ENCODE peak calls at places on chromosomes 13 and 19, in ten cellular contexts. Y, H, C, Q, S, P, D, L, V and M are unnamed samples.

GRCh38 chr13:112124100-112124499 is 57.2 kb downstream of the SOX1 start:
- DNase-seq in Y (no peak), H (no peak), C (no peak), Q (no peak), S (no peak), P (no peak), D (no peak), L (no peak), V (no peak), M (no peak)

GRCh38 chr13:98775844-98776598 is 23.5 kb upstream of the SLC15A1 start:
- DNase-seq in Y (no peak), H (no peak), C (no peak), Q (no peak), S (no peak), P (peak; percentile 80), D (no peak), L (no peak), V (no peak), M (no peak)

GRCh38 chr19:5354403-5354802 is 13.8 kb upstream of the PTPRS start:
- DNase-seq in Y (no peak), H (no peak), C (no peak), Q (no peak), S (no peak), P (peak; percentile 33), D (no peak), L (no peak), V (no peak), M (no peak)

GRCh38 chr19:38742906-38743305 is 1.4 kb downstream of the CAPN12 start:
- DNase-seq in Y (no peak), H (no peak), C (no peak), Q (no peak), S (no peak), P (no peak), D (no peak), L (no peak), V (no peak), M (no peak)

GRCh38 chr13:109273326-109273751 is 513.0 kb downstream of the IRS2 start:
- DNase-seq in Y (no peak), H (no peak), C (no peak), Q (no peak), S (no peak), P (peak; percentile 61), D (no peak), L (no peak), V (no peak), M (no peak)

GRCh38 chr19:40234429-40235237 is 8.1 kb upstream of the CCNP start:
- DNase-seq in Y (no peak), H (no peak), C (no peak), Q (no peak), S (no peak), P (no peak), D (no peak), L (no peak), V (no peak), M (peak; percentile 30)

GRCh38 chr19:50387176-50387867 is 3.2 kb downstream of the POLD1 start:
- DNase-seq in Y (no peak), H (no peak), C (no peak), Q (no peak), S (peak; percentile 37), P (peak; percentile 72), D (no peak), L (no peak), V (no peak), M (peak; percentile 23)

GRCh38 chr13:94595006-94595942 is 678 bp downstream of the TGDS start:
- DNase-seq in Y (peak; percentile 28), H (peak; percentile 36), C (no peak), Q (no peak), S (peak; percentile 24), P (peak; percentile 71), D (no peak), L (peak; percentile 37), V (no peak), M (peak; percentile 47)

GRCh38 chr13:28031220-28031903 is 42.9 kb upstream of the URAD start:
- DNase-seq in Y (peak; percentile 13), H (no peak), C (peak; percentile 33), Q (no peak), S (peak; percentile 63), P (no peak), D (peak; percentile 23), L (no peak), V (no peak), M (peak; percentile 20)

GRCh38 chr13:47287291-47287751 is 390.5 kb upstream of the HTR2A start:
- DNase-seq in Y (no peak), H (no peak), C (no peak), Q (no peak), S (no peak), P (peak; percentile 60), D (no peak), L (no peak), V (no peak), M (no peak)

GRCh38 chr19:14166448-14166847 is 30.1 kb upstream of the ASF1B start:
- DNase-seq in Y (no peak), H (no peak), C (no peak), Q (no peak), S (no peak), P (no peak), D (no peak), L (peak; percentile 34), V (no peak), M (no peak)

GRCh38 chr19:35341565-35342225 is 6.0 kb upstream of the FFAR1 start:
- DNase-seq in Y (no peak), H (no peak), C (no peak), Q (no peak), S (no peak), P (no peak), D (no peak), L (no peak), V (no peak), M (peak; percentile 45)

GRCh38 chr13:103716689-103717088 is 650.5 kb upstream of the SLC10A2 start:
- DNase-seq in Y (no peak), H (no peak), C (no peak), Q (no peak), S (no peak), P (no peak), D (no peak), L (no peak), V (no peak), M (no peak)

GRCh38 chr13:87355451-87355850 is 315.7 kb upstream of the SLITRK5 start:
- DNase-seq in Y (no peak), H (no peak), C (no peak), Q (no peak), S (no peak), P (peak; percentile 1), D (no peak), L (no peak), V (no peak), M (no peak)

GRCh38 chr19:45800009-45800553 is 7.4 kb upstream of the DMWD start:
- DNase-seq in Y (no peak), H (no peak), C (no peak), Q (no peak), S (no peak), P (peak; percentile 76), D (no peak), L (no peak), V (no peak), M (peak; percentile 66)

GRCh38 chr19:11265177-11265784 is 3.0 kb upstream of the DOCK6 start:
- DNase-seq in Y (no peak), H (no peak), C (no peak), Q (no peak), S (no peak), P (no peak), D (no peak), L (no peak), V (no peak), M (no peak)

GRCh38 chr19:44626067-44626624 is 12.8 kb downstream of the IGSF23 start:
- DNase-seq in Y (peak; percentile 74), H (no peak), C (peak; percentile 54), Q (no peak), S (no peak), P (peak; percentile 96), D (no peak), L (no peak), V (no peak), M (no peak)

GRCh38 chr13:99174533-99175100 is 26.0 kb upstream of the UBAC2 start:
- DNase-seq in Y (no peak), H (no peak), C (no peak), Q (no peak), S (no peak), P (peak; percentile 24), D (no peak), L (no peak), V (no peak), M (no peak)

GRCh38 chr13:41061914-41062837 is 867 bp downstream of the WBP4 start:
- DNase-seq in Y (no peak), H (no peak), C (no peak), Q (no peak), S (no peak), P (peak; percentile 87), D (no peak), L (peak; percentile 13), V (no peak), M (no peak)

GRCh38 chr13:78596701-78597550 is 6.4 kb downstream of the POU4F1 start:
- DNase-seq in Y (no peak), H (no peak), C (no peak), Q (no peak), S (no peak), P (no peak), D (no peak), L (no peak), V (no peak), M (no peak)
- H3K4me3 ChIP-seq in Y (no peak overlapping the region), H (no peak overlapping the region), C (no peak overlapping the region), Q (peak overlapping the region; percentile 33), S (no peak overlapping the region), P (no peak overlapping the region), D (peak overlapping the region; percentile 54), L (no peak overlapping the region), V (no peak overlapping the region), M (no peak overlapping the region)

GRCh38 chr19:7861619-7862412 is 12.4 kb downstream of the PRR36 start:
- DNase-seq in Y (no peak), H (no peak), C (no peak), Q (no peak), S (no peak), P (no peak), D (no peak), L (no peak), V (no peak), M (peak; percentile 55)
- H3K27me3 ChIP-seq in Y (no peaks in the 10 kb centered on the region), H (no peaks in the 10 kb centered on the region), C (no peaks in the 10 kb centered on the region), Q (no peaks in the 10 kb centered on the region), S (peaks cover 6% of the 10 kb centered on the region), P (no peaks in the 10 kb centered on the region), D (peaks cover 45% of the 10 kb centered on the region), L (peaks cover 12% of the 10 kb centered on the region), V (peaks cover 97% of the 10 kb centered on the region), M (no peaks in the 10 kb centered on the region)

DNA sequence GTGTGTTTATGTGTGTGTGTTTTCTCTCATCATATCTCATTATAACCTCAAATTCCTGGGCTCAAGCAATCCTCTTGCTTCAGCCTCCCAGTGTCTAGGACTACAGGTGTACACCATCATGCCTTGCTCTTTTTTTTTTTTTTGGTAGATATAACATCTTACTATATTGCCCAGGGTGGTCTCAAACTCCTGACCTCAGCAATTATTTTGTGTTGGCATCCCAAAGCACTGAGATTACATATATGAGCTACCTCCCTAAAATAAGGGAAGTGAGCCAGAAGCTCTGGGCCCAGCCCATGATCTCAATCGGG is 448 bp upstream of the ZNF543 start:
- DNase-seq in Y (no peak), H (no peak), C (no peak), Q (no peak), S (no peak), P (no peak), D (no peak), L (no peak), V (no peak), M (no peak)
- H3K27ac ChIP-seq in Y (peak overlapping the region; percentile 85), H (peak overlapping the region; percentile 78), C (peak overlapping the region; percentile 74), Q (peak overlapping the region; percentile 72), S (peak overlapping the region; percentile 92), P (peak overlapping the region; percentile 67), D (peak overlapping the region; percentile 93), L (peak overlapping the region; percentile 87), V (peak overlapping the region; percentile 92), M (peak overlapping the region; percentile 83)

GRCh38 chr13:114236224-114236623 is 1.5 kb downstream of the CDC16 start:
- DNase-seq in Y (no peak), H (no peak), C (no peak), Q (no peak), S (no peak), P (no peak), D (no peak), L (no peak), V (no peak), M (no peak)
- H3K4me3 ChIP-seq in Y (no peak overlapping the region), H (peak overlapping the region; percentile 80), C (no peak overlapping the region), Q (peak overlapping the region; percentile 66), S (peak overlapping the region; percentile 87), P (peak overlapping the region; percentile 90), D (peak overlapping the region; percentile 90), L (peak overlapping the region; percentile 49), V (peak overlapping the region; percentile 83), M (peak overlapping the region; percentile 90)